ENCODE peak calls at places on chromosomes 13 and 19, in nine cellular contexts. One of them, this sample, is unnamed.

GRCh38 chr13:111984349-111984748 is 82.6 kb upstream of the SOX1 start:
- DNase-seq in putamen: no peak
- DNase-seq in mesothelial cell of epicardium: no peak
- DNase-seq in CD4-positive, alpha-beta memory T cell: no peak
- DNase-seq in kidney epithelial cell: no peak
- DNase-seq in NCI-H2081: no peak
- DNase-seq in left cardiac atrium: no peak
- DNase-seq in substantia nigra: no peak
- DNase-seq in WTC11: no peak
- DNase-seq in this sample: no peak

GRCh38 chr13:31895687-31896086 is 135.9 kb upstream of the FRY start:
- DNase-seq in putamen: no peak
- DNase-seq in mesothelial cell of epicardium: no peak
- DNase-seq in CD4-positive, alpha-beta memory T cell: no peak
- DNase-seq in kidney epithelial cell: no peak
- DNase-seq in NCI-H2081: no peak
- DNase-seq in left cardiac atrium: no peak
- DNase-seq in substantia nigra: no peak
- DNase-seq in WTC11: no peak
- DNase-seq in this sample: no peak

GRCh38 chr19:22814124-22814523 is 18.0 kb upstream of the ZNF723 start:
- DNase-seq in putamen: no peak
- DNase-seq in mesothelial cell of epicardium: no peak
- DNase-seq in CD4-positive, alpha-beta memory T cell: no peak
- DNase-seq in kidney epithelial cell: no peak
- DNase-seq in NCI-H2081: no peak
- DNase-seq in left cardiac atrium: no peak
- DNase-seq in substantia nigra: no peak
- DNase-seq in WTC11: no peak
- DNase-seq in this sample: no peak

GRCh38 chr13:113584870-113585671 is 518 bp downstream of the TFDP1 start:
- DNase-seq in putamen: no peak
- DNase-seq in mesothelial cell of epicardium: peak
- DNase-seq in CD4-positive, alpha-beta memory T cell: peak
- DNase-seq in kidney epithelial cell: no peak
- DNase-seq in NCI-H2081: no peak
- DNase-seq in left cardiac atrium: no peak
- DNase-seq in substantia nigra: no peak
- DNase-seq in WTC11: no peak
- DNase-seq in this sample: no peak

GRCh38 chr19:55654833-55655647 is at the start of gene U2AF2:
- DNase-seq in putamen: peak
- DNase-seq in mesothelial cell of epicardium: peak
- DNase-seq in CD4-positive, alpha-beta memory T cell: peak
- DNase-seq in kidney epithelial cell: no peak
- DNase-seq in NCI-H2081: peak
- DNase-seq in left cardiac atrium: peak
- DNase-seq in substantia nigra: peak
- DNase-seq in WTC11: peak
- DNase-seq in this sample: peak

GRCh38 chr13:94646904-94647303 is 45.2 kb downstream of the GPR180 start:
- DNase-seq in putamen: no peak
- DNase-seq in mesothelial cell of epicardium: no peak
- DNase-seq in CD4-positive, alpha-beta memory T cell: no peak
- DNase-seq in kidney epithelial cell: no peak
- DNase-seq in NCI-H2081: no peak
- DNase-seq in left cardiac atrium: no peak
- DNase-seq in substantia nigra: no peak
- DNase-seq in WTC11: no peak
- DNase-seq in this sample: no peak

GRCh38 chr19:8488351-8488750 is 14.1 kb downstream of the PRAM1 start:
- DNase-seq in putamen: no peak
- DNase-seq in mesothelial cell of epicardium: no peak
- DNase-seq in CD4-positive, alpha-beta memory T cell: no peak
- DNase-seq in kidney epithelial cell: no peak
- DNase-seq in NCI-H2081: no peak
- DNase-seq in left cardiac atrium: no peak
- DNase-seq in substantia nigra: no peak
- DNase-seq in WTC11: no peak
- DNase-seq in this sample: no peak

GRCh38 chr13:72004236-72004635 is 137.2 kb upstream of the DACH1 start:
- DNase-seq in putamen: no peak
- DNase-seq in mesothelial cell of epicardium: no peak
- DNase-seq in CD4-positive, alpha-beta memory T cell: no peak
- DNase-seq in kidney epithelial cell: no peak
- DNase-seq in NCI-H2081: no peak
- DNase-seq in left cardiac atrium: no peak
- DNase-seq in substantia nigra: no peak
- DNase-seq in WTC11: no peak
- DNase-seq in this sample: no peak

GRCh38 chr19:11268783-11269267 is 6.5 kb upstream of the DOCK6 start:
- DNase-seq in putamen: peak
- DNase-seq in mesothelial cell of epicardium: no peak
- DNase-seq in CD4-positive, alpha-beta memory T cell: no peak
- DNase-seq in kidney epithelial cell: no peak
- DNase-seq in NCI-H2081: no peak
- DNase-seq in left cardiac atrium: peak
- DNase-seq in substantia nigra: no peak
- DNase-seq in WTC11: no peak
- DNase-seq in this sample: peak

GRCh38 chr13:45542878-45543277 is 72.7 kb downstream of the ERICH6B start:
- DNase-seq in putamen: no peak
- DNase-seq in mesothelial cell of epicardium: no peak
- DNase-seq in CD4-positive, alpha-beta memory T cell: no peak
- DNase-seq in kidney epithelial cell: no peak
- DNase-seq in NCI-H2081: no peak
- DNase-seq in left cardiac atrium: no peak
- DNase-seq in substantia nigra: no peak
- DNase-seq in WTC11: no peak
- DNase-seq in this sample: no peak

GRCh38 chr13:37561031-37561430 is 37.5 kb downstream of the POSTN start:
- DNase-seq in putamen: no peak
- DNase-seq in mesothelial cell of epicardium: no peak
- DNase-seq in CD4-positive, alpha-beta memory T cell: no peak
- DNase-seq in kidney epithelial cell: no peak
- DNase-seq in NCI-H2081: no peak
- DNase-seq in left cardiac atrium: no peak
- DNase-seq in substantia nigra: no peak
- DNase-seq in WTC11: no peak
- DNase-seq in this sample: no peak

GRCh38 chr19:19737559-19738332 is 4.8 kb upstream of the ZNF14 start:
- DNase-seq in putamen: no peak
- DNase-seq in mesothelial cell of epicardium: no peak
- DNase-seq in CD4-positive, alpha-beta memory T cell: no peak
- DNase-seq in kidney epithelial cell: no peak
- DNase-seq in NCI-H2081: no peak
- DNase-seq in left cardiac atrium: no peak
- DNase-seq in substantia nigra: no peak
- DNase-seq in WTC11: no peak
- DNase-seq in this sample: no peak